ENCODE peak calls at places on chromosome 16, in nine cellular contexts. One of them, this sample, is unnamed.
A peak's percentile ranks its signal among the peaks of the same experiment; 100 is the strongest.

GRCh38 chr16:14378131-14378551 is 251.9 kb downstream of the PARN start:
- DNase-seq in left ventricle myocardium inferior: no peak
- DNase-seq in uterus: no peak
- DNase-seq in right lobe of liver: no peak
- DNase-seq in suprapubic skin: no peak
- DNase-seq in colonic mucosa: no peak
- DNase-seq in CD8-positive, alpha-beta memory T cell: no peak
- DNase-seq in mammary epithelial cell: peak; percentile 84
- DNase-seq in GM23248: peak; percentile 76
- DNase-seq in this sample: no peak

GRCh38 chr16:21097151-21097550 is 53.5 kb downstream of the DNAH3 start:
- DNase-seq in left ventricle myocardium inferior: no peak
- DNase-seq in uterus: no peak
- DNase-seq in right lobe of liver: no peak
- DNase-seq in suprapubic skin: no peak
- DNase-seq in colonic mucosa: no peak
- DNase-seq in CD8-positive, alpha-beta memory T cell: no peak
- DNase-seq in mammary epithelial cell: peak; percentile 35
- DNase-seq in GM23248: peak; percentile 86
- DNase-seq in this sample: no peak

GRCh38 chr16:50553731-50554360 is 5.7 kb downstream of the NKD1 start:
- DNase-seq in left ventricle myocardium inferior: no peak
- DNase-seq in uterus: no peak
- DNase-seq in right lobe of liver: no peak
- DNase-seq in suprapubic skin: no peak
- DNase-seq in colonic mucosa: no peak
- DNase-seq in CD8-positive, alpha-beta memory T cell: no peak
- DNase-seq in mammary epithelial cell: no peak
- DNase-seq in GM23248: no peak
- DNase-seq in this sample: no peak

GRCh38 chr16:71359431-71359830 is 908 bp downstream of the CALB2 start:
- DNase-seq in left ventricle myocardium inferior: no peak
- DNase-seq in uterus: no peak
- DNase-seq in right lobe of liver: no peak
- DNase-seq in suprapubic skin: no peak
- DNase-seq in colonic mucosa: no peak
- DNase-seq in CD8-positive, alpha-beta memory T cell: no peak
- DNase-seq in mammary epithelial cell: no peak
- DNase-seq in GM23248: peak; percentile 8
- DNase-seq in this sample: no peak

GRCh38 chr16:85058909-85059308 is 31.3 kb downstream of the KIAA0513 start:
- DNase-seq in left ventricle myocardium inferior: no peak
- DNase-seq in uterus: no peak
- DNase-seq in right lobe of liver: no peak
- DNase-seq in suprapubic skin: no peak
- DNase-seq in colonic mucosa: no peak
- DNase-seq in CD8-positive, alpha-beta memory T cell: no peak
- DNase-seq in mammary epithelial cell: no peak
- DNase-seq in GM23248: no peak
- DNase-seq in this sample: no peak

GRCh38 chr16:1784977-1785845 is 2.5 kb downstream of the NUBP2 start:
- DNase-seq in left ventricle myocardium inferior: peak; percentile 12
- DNase-seq in uterus: peak; percentile 13
- DNase-seq in right lobe of liver: no peak
- DNase-seq in suprapubic skin: no peak
- DNase-seq in colonic mucosa: peak; percentile 17
- DNase-seq in CD8-positive, alpha-beta memory T cell: no peak
- DNase-seq in mammary epithelial cell: no peak
- DNase-seq in GM23248: no peak
- DNase-seq in this sample: no peak

GRCh38 chr16:83215417-83216001 is 588.7 kb downstream of the CDH13 start:
- DNase-seq in left ventricle myocardium inferior: no peak
- DNase-seq in uterus: no peak
- DNase-seq in right lobe of liver: no peak
- DNase-seq in suprapubic skin: no peak
- DNase-seq in colonic mucosa: peak; percentile 62
- DNase-seq in CD8-positive, alpha-beta memory T cell: no peak
- DNase-seq in mammary epithelial cell: peak; percentile 24
- DNase-seq in GM23248: peak; percentile 39
- DNase-seq in this sample: no peak

GRCh38 chr16:85395913-85396878 is 216.9 kb upstream of the GSE1 start:
- DNase-seq in left ventricle myocardium inferior: peak; percentile 23
- DNase-seq in uterus: peak; percentile 59
- DNase-seq in right lobe of liver: peak; percentile 41
- DNase-seq in suprapubic skin: peak; percentile 73
- DNase-seq in colonic mucosa: peak; percentile 20
- DNase-seq in CD8-positive, alpha-beta memory T cell: peak; percentile 43
- DNase-seq in mammary epithelial cell: peak; percentile 71
- DNase-seq in GM23248: peak; percentile 52
- DNase-seq in this sample: peak; percentile 87

GRCh38 chr16:66344533-66345145 is 21.9 kb upstream of the CDH5 start:
- DNase-seq in left ventricle myocardium inferior: no peak
- DNase-seq in uterus: no peak
- DNase-seq in right lobe of liver: no peak
- DNase-seq in suprapubic skin: no peak
- DNase-seq in colonic mucosa: peak; percentile 45
- DNase-seq in CD8-positive, alpha-beta memory T cell: no peak
- DNase-seq in mammary epithelial cell: peak; percentile 18
- DNase-seq in GM23248: peak; percentile 73
- DNase-seq in this sample: no peak

GRCh38 chr16:578870-579405 is 9.2 kb downstream of the PIGQ start:
- DNase-seq in left ventricle myocardium inferior: peak; percentile 74
- DNase-seq in uterus: peak; percentile 64
- DNase-seq in right lobe of liver: peak; percentile 82
- DNase-seq in suprapubic skin: no peak
- DNase-seq in colonic mucosa: peak; percentile 74
- DNase-seq in CD8-positive, alpha-beta memory T cell: peak; percentile 74
- DNase-seq in mammary epithelial cell: no peak
- DNase-seq in GM23248: peak; percentile 78
- DNase-seq in this sample: no peak

GRCh38 chr16:66949472-66949871 is 11.6 kb upstream of the CES3 start:
- DNase-seq in left ventricle myocardium inferior: no peak
- DNase-seq in uterus: no peak
- DNase-seq in right lobe of liver: peak; percentile 78
- DNase-seq in suprapubic skin: no peak
- DNase-seq in colonic mucosa: no peak
- DNase-seq in CD8-positive, alpha-beta memory T cell: no peak
- DNase-seq in mammary epithelial cell: no peak
- DNase-seq in GM23248: no peak
- DNase-seq in this sample: no peak

GRCh38 chr16:10940501-10941079 is 1.7 kb downstream of the DEXI start:
- DNase-seq in left ventricle myocardium inferior: no peak
- DNase-seq in uterus: no peak
- DNase-seq in right lobe of liver: peak; percentile 69
- DNase-seq in suprapubic skin: no peak
- DNase-seq in colonic mucosa: peak; percentile 52
- DNase-seq in CD8-positive, alpha-beta memory T cell: no peak
- DNase-seq in mammary epithelial cell: no peak
- DNase-seq in GM23248: peak; percentile 53
- DNase-seq in this sample: no peak
- H3K27ac ChIP-seq in left ventricle myocardium inferior: peak overlapping the region; percentile 93
- H3K27ac ChIP-seq in uterus: peak overlapping the region; percentile 88
- H3K27ac ChIP-seq in right lobe of liver: peak overlapping the region; percentile 9
- H3K27ac ChIP-seq in suprapubic skin: peak overlapping the region; percentile 83
- H3K27ac ChIP-seq in colonic mucosa: peak overlapping the region; percentile 39
- H3K27ac ChIP-seq in CD8-positive, alpha-beta memory T cell: no peak overlapping the region
- H3K27ac ChIP-seq in mammary epithelial cell: no peak overlapping the region
- H3K27ac ChIP-seq in GM23248: peak overlapping the region; percentile 0
- H3K27ac ChIP-seq in this sample: peak overlapping the region; percentile 43

DNA sequence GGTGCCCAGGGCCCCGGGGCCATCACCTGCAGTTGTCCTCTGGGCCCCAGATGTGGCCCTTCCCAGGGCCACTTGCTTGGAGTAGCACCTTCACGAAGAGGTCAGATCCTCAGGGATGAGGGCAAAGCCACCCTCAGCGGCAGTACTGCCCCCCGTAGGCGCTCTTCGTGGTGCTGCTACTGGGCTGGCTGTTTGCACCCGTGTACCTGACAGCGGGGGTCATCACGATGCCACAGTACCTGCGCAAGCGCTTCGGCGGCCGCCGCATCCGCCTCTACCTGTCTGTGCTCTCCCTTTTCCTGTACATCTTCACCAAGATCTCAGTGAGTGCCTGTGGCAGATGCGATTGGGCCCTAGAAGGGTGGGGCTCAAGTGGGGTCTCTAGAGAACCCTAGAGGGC is 2.6 kb downstream of the SLC5A2 start:
- DNase-seq in left ventricle myocardium inferior: no peak
- DNase-seq in uterus: no peak
- DNase-seq in right lobe of liver: no peak
- DNase-seq in suprapubic skin: no peak
- DNase-seq in colonic mucosa: no peak
- DNase-seq in CD8-positive, alpha-beta memory T cell: no peak
- DNase-seq in mammary epithelial cell: no peak
- DNase-seq in GM23248: no peak
- DNase-seq in this sample: no peak
- H3K27me3 ChIP-seq in left ventricle myocardium inferior: peaks cover 36% of the 10 kb centered on the region
- H3K27me3 ChIP-seq in uterus: no peaks in the 10 kb centered on the region
- H3K27me3 ChIP-seq in right lobe of liver: no peaks in the 10 kb centered on the region
- H3K27me3 ChIP-seq in suprapubic skin: peaks cover 4% of the 10 kb centered on the region
- H3K27me3 ChIP-seq in colonic mucosa: no peaks in the 10 kb centered on the region
- H3K27me3 ChIP-seq in CD8-positive, alpha-beta memory T cell: no peaks in the 10 kb centered on the region
- H3K27me3 ChIP-seq in mammary epithelial cell: no peaks in the 10 kb centered on the region
- H3K27me3 ChIP-seq in GM23248: peaks cover 8% of the 10 kb centered on the region
- H3K27me3 ChIP-seq in this sample: no peaks in the 10 kb centered on the region

DNA sequence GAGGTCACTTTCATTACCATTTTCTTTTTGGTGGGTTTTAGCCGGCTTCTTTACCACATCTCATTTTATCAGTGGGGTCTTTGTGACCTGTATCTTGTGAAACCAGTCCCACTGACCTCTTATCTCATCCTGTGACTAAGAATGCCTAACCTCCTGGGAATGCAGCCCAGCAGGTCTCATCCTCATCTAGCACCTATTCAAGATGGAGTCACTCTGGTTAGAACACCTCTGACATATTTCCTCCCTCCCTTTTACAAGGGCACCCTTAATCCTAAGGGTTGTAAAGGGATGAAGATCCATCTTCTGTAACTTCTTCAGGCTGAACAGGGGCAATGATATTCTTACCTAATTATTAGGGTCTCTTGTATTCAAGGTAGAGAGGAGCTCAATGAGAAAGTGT is 107.9 kb upstream of the HAS3 start:
- DNase-seq in left ventricle myocardium inferior: no peak
- DNase-seq in uterus: no peak
- DNase-seq in right lobe of liver: no peak
- DNase-seq in suprapubic skin: no peak
- DNase-seq in colonic mucosa: no peak
- DNase-seq in CD8-positive, alpha-beta memory T cell: no peak
- DNase-seq in mammary epithelial cell: no peak
- DNase-seq in GM23248: no peak
- DNase-seq in this sample: no peak
- H3K27ac ChIP-seq in left ventricle myocardium inferior: no peak overlapping the region
- H3K27ac ChIP-seq in uterus: no peak overlapping the region
- H3K27ac ChIP-seq in right lobe of liver: no peak overlapping the region
- H3K27ac ChIP-seq in suprapubic skin: no peak overlapping the region
- H3K27ac ChIP-seq in colonic mucosa: no peak overlapping the region
- H3K27ac ChIP-seq in CD8-positive, alpha-beta memory T cell: no peak overlapping the region
- H3K27ac ChIP-seq in mammary epithelial cell: no peak overlapping the region
- H3K27ac ChIP-seq in GM23248: no peak overlapping the region
- H3K27ac ChIP-seq in this sample: no peak overlapping the region

GRCh38 chr16:3047387-3047720 is 993 bp downstream of the MMP25 start:
- DNase-seq in left ventricle myocardium inferior: no peak
- DNase-seq in uterus: no peak
- DNase-seq in right lobe of liver: no peak
- DNase-seq in suprapubic skin: no peak
- DNase-seq in colonic mucosa: no peak
- DNase-seq in CD8-positive, alpha-beta memory T cell: no peak
- DNase-seq in mammary epithelial cell: no peak
- DNase-seq in GM23248: no peak
- DNase-seq in this sample: no peak

GRCh38 chr16:3049921-3050481 is 3.6 kb downstream of the MMP25 start:
- DNase-seq in left ventricle myocardium inferior: no peak
- DNase-seq in uterus: no peak
- DNase-seq in right lobe of liver: no peak
- DNase-seq in suprapubic skin: no peak
- DNase-seq in colonic mucosa: no peak
- DNase-seq in CD8-positive, alpha-beta memory T cell: no peak
- DNase-seq in mammary epithelial cell: no peak
- DNase-seq in GM23248: no peak
- DNase-seq in this sample: no peak

GRCh38 chr16:3051009-3051408 is 4.6 kb downstream of the MMP25 start:
- DNase-seq in left ventricle myocardium inferior: no peak
- DNase-seq in uterus: no peak
- DNase-seq in right lobe of liver: no peak
- DNase-seq in suprapubic skin: no peak
- DNase-seq in colonic mucosa: no peak
- DNase-seq in CD8-positive, alpha-beta memory T cell: no peak
- DNase-seq in mammary epithelial cell: no peak
- DNase-seq in GM23248: no peak
- DNase-seq in this sample: no peak

GRCh38 chr16:3051489-3051888 is 5.1 kb downstream of the MMP25 start:
- DNase-seq in left ventricle myocardium inferior: no peak
- DNase-seq in uterus: no peak
- DNase-seq in right lobe of liver: no peak
- DNase-seq in suprapubic skin: no peak
- DNase-seq in colonic mucosa: no peak
- DNase-seq in CD8-positive, alpha-beta memory T cell: no peak
- DNase-seq in mammary epithelial cell: no peak
- DNase-seq in GM23248: no peak
- DNase-seq in this sample: no peak

DNA sequence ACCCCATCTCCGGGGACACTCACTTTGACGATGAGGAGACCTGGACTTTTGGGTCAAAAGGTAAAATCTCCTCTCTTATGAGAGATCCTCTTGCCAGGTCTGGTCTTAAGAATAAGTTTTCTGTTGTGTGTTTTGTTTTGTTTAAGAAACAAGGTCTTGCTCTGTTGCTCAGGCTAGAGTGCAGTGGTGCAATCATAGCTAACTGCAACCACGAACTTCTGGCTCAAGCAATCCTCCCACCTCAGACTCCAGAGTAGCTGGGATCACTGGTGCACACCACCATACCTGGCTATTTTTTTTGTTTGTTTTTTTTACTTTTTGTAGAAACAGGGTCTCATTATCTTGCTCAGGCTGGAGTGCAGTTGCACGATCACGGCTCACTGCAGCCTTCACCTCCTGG is 4.1 kb downstream of the MMP25 start:
- DNase-seq in left ventricle myocardium inferior: no peak
- DNase-seq in uterus: no peak
- DNase-seq in right lobe of liver: no peak
- DNase-seq in suprapubic skin: no peak
- DNase-seq in colonic mucosa: no peak
- DNase-seq in CD8-positive, alpha-beta memory T cell: no peak
- DNase-seq in mammary epithelial cell: no peak
- DNase-seq in GM23248: no peak
- DNase-seq in this sample: no peak
- H3K27me3 ChIP-seq in left ventricle myocardium inferior: peaks cover 53% of the 10 kb centered on the region
- H3K27me3 ChIP-seq in uterus: peaks cover 12% of the 10 kb centered on the region
- H3K27me3 ChIP-seq in right lobe of liver: peaks cover 16% of the 10 kb centered on the region
- H3K27me3 ChIP-seq in suprapubic skin: peaks cover 48% of the 10 kb centered on the region
- H3K27me3 ChIP-seq in colonic mucosa: peaks cover 33% of the 10 kb centered on the region
- H3K27me3 ChIP-seq in CD8-positive, alpha-beta memory T cell: peaks cover 7% of the 10 kb centered on the region
- H3K27me3 ChIP-seq in mammary epithelial cell: peaks cover 2% of the 10 kb centered on the region
- H3K27me3 ChIP-seq in GM23248: peaks cover 29% of the 10 kb centered on the region
- H3K27me3 ChIP-seq in this sample: peaks cover 30% of the 10 kb centered on the region